ENCODE peak calls at places on chromosomes 4 and X, in nine cellular contexts. H is pons; E is activated CD4-positive, alpha-beta T cell treated with anti-CD3 and anti-CD28 coated beads, Interleukin-2, amount 50 U/mL, for 4 hours; A is OCI-LY7; S is osteocyte; Q is NCI-H1694 treated with DMSO at 0.1 percent for 48 hours; F is NCI-H2171 treated with DMSO at 0.1 percent for 48 hours; M is DMS79; W is T follicular helper cell. R is an unnamed sample.

GRCh38 chrX:119941336-119941735 is 2.2 kb downstream of the NKAP start:
- DNase-seq in S (no peak), A (no peak), H (no peak), W (no peak), F (no peak), M (no peak), Q (no peak), E (no peak), R (no peak)

GRCh38 chr4:89949782-89950387 is 55.2 kb downstream of the MMRN1 start:
- DNase-seq in F (peak), Q (peak), A (no peak), E (no peak), M (no peak), W (no peak), H (no peak), S (no peak), R (peak)

GRCh38 chr4:161650812-161651211 is 513.0 kb downstream of the FSTL5 start:
- DNase-seq in Q (peak), W (no peak), M (no peak), A (no peak), H (peak), F (no peak), E (no peak), S (no peak), R (no peak)

GRCh38 chr4:176735300-176735699 is 57.4 kb downstream of the VEGFC start:
- DNase-seq in S (no peak), Q (no peak), F (no peak), H (no peak), M (no peak), A (no peak), E (no peak), W (no peak), R (peak)

GRCh38 chr4:55604996-55605395 is 13.0 kb upstream of the PDCL2 start:
- DNase-seq in Q (no peak), F (no peak), H (no peak), E (no peak), W (no peak), A (no peak), M (no peak), S (no peak), R (no peak)

GRCh38 chrX:68841251-68842049 is 12.6 kb downstream of the EFNB1 start:
- DNase-seq in S (no peak), Q (no peak), E (no peak), W (no peak), H (no peak), A (no peak), F (peak), M (peak), R (no peak)

GRCh38 chr4:170978990-170979389 is 834.2 kb upstream of the GALNTL6 start:
- DNase-seq in F (no peak), M (no peak), H (no peak), W (no peak), Q (no peak), E (no peak), S (no peak), A (no peak), R (no peak)

GRCh38 chr4:5381981-5382441 is 326.3 kb downstream of the EVC2 start:
- DNase-seq in M (no peak), H (no peak), E (no peak), Q (no peak), F (no peak), S (peak), A (no peak), W (no peak), R (peak)

GRCh38 chr4:55673424-55673823 is 37.3 kb upstream of the NMU start:
- DNase-seq in W (no peak), H (no peak), A (no peak), E (no peak), M (no peak), Q (no peak), F (no peak), S (no peak), R (no peak)

GRCh38 chr4:73856518-73856917 is 3.4 kb downstream of the PF4V1 start:
- DNase-seq in M (no peak), A (no peak), E (no peak), F (no peak), Q (no peak), H (no peak), W (no peak), S (no peak), R (peak)